ENCODE peak calls at places on chromosomes 12 and 14, in nine cellular contexts. A is epithelial cell of esophagus, B is DND-41, F is heart left ventricle, Y is left lung, C is H1, E is GM12864, R is kidney epithelial cell, J is A549. W is an unnamed sample.

GRCh38 chr12:3242199-3242863 is 165.2 kb downstream of the TSPAN9 start:
- DNase-seq in A (peak; percentile 7), B (no peak), F (peak; percentile 85), Y (no peak), C (no peak), E (no peak), R (no peak), J (peak; percentile 7), W (no peak)

GRCh38 chr12:114361545-114361944 is 44.4 kb downstream of the TBX5 start:
- DNase-seq in A (no peak), B (no peak), F (no peak), Y (no peak), C (no peak), E (no peak), R (no peak), J (no peak), W (no peak)

GRCh38 chr14:59358774-59359173 is 106.4 kb downstream of the GPR135 start:
- DNase-seq in A (peak; percentile 47), B (no peak), F (no peak), Y (no peak), C (no peak), E (no peak), R (no peak), J (no peak), W (no peak)

GRCh38 chr12:12025799-12026386 is 44.8 kb upstream of the BCL2L14 start:
- DNase-seq in A (no peak), B (no peak), F (no peak), Y (no peak), C (peak; percentile 6), E (no peak), R (no peak), J (no peak), W (no peak)

GRCh38 chr12:112806721-112807120 is 15.2 kb downstream of the RPH3A start:
- DNase-seq in A (no peak), B (no peak), F (no peak), Y (no peak), C (no peak), E (no peak), R (no peak), J (no peak), W (no peak)

GRCh38 chr12:49462103-49462739 is 76.6 kb upstream of the KCNH3 start:
- DNase-seq in A (no peak), B (no peak), F (no peak), Y (no peak), C (no peak), E (no peak), R (no peak), J (no peak), W (no peak)

GRCh38 chr14:20512139-20512905 is 7.0 kb downstream of the RNASE10 start:
- DNase-seq in A (peak; percentile 37), B (no peak), F (no peak), Y (no peak), C (no peak), E (no peak), R (no peak), J (no peak), W (no peak)

GRCh38 chr12:49294086-49294803 is 702 bp upstream of the PRPH start:
- DNase-seq in A (no peak), B (no peak), F (no peak), Y (no peak), C (no peak), E (no peak), R (no peak), J (no peak), W (no peak)

GRCh38 chr14:57725399-57726077 is 140.4 kb downstream of the SLC35F4 start:
- DNase-seq in A (peak; percentile 90), B (no peak), F (no peak), Y (no peak), C (no peak), E (no peak), R (peak; percentile 65), J (peak; percentile 56), W (no peak)

GRCh38 chr12:62250671-62251608 is 9.3 kb upstream of the USP15 start:
- DNase-seq in A (peak; percentile 74), B (no peak), F (no peak), Y (no peak), C (no peak), E (no peak), R (no peak), J (no peak), W (peak; percentile 72)

GRCh38 chr14:37678916-37679315 is 83.5 kb downstream of the TTC6 start:
- DNase-seq in A (peak; percentile 35), B (no peak), F (no peak), Y (no peak), C (no peak), E (no peak), R (no peak), J (no peak), W (no peak)

GRCh38 chr14:78327426-78328210 is 157.4 kb downstream of the NRXN3 start:
- DNase-seq in A (no peak), B (no peak), F (no peak), Y (no peak), C (no peak), E (no peak), R (no peak), J (no peak), W (no peak)

GRCh38 chr12:7959278-7960063 is 23.5 kb upstream of the SLC2A3 start:
- DNase-seq in A (peak; percentile 84), B (peak; percentile 84), F (no peak), Y (no peak), C (no peak), E (peak; percentile 64), R (no peak), J (no peak), W (peak; percentile 83)

GRCh38 chr12:2783936-2784600 is 10.7 kb upstream of the FKBP4 start:
- DNase-seq in A (peak; percentile 47), B (peak; percentile 30), F (peak; percentile 81), Y (peak; percentile 86), C (peak; percentile 88), E (no peak), R (no peak), J (peak; percentile 62), W (peak; percentile 38)

GRCh38 chr12:70459786-70460185 is 93.7 kb downstream of the KCNMB4 start:
- DNase-seq in A (no peak), B (no peak), F (no peak), Y (no peak), C (no peak), E (peak; percentile 50), R (no peak), J (no peak), W (peak; percentile 21)

GRCh38 chr12:49972122-49972521 is 625 bp upstream of the AQP6 start:
- DNase-seq in A (no peak), B (no peak), F (no peak), Y (no peak), C (no peak), E (no peak), R (no peak), J (no peak), W (no peak)

GRCh38 chr12:98595152-98595988 is 1.9 kb downstream of the SLC25A3 start:
- DNase-seq in A (peak; percentile 63), B (peak; percentile 40), F (no peak), Y (no peak), C (peak; percentile 14), E (no peak), R (peak; percentile 38), J (no peak), W (no peak)

GRCh38 chr12:65911321-65911720 is 87.0 kb downstream of the HMGA2 start:
- DNase-seq in A (peak; percentile 74), B (no peak), F (no peak), Y (no peak), C (no peak), E (no peak), R (no peak), J (no peak), W (no peak)

GRCh38 chr14:72451081-72451972 is 442.6 kb downstream of the DPF3 start:
- DNase-seq in A (peak; percentile 23), B (peak; percentile 75), F (no peak), Y (no peak), C (no peak), E (peak; percentile 55), R (peak; percentile 42), J (no peak), W (peak; percentile 87)

DNA sequence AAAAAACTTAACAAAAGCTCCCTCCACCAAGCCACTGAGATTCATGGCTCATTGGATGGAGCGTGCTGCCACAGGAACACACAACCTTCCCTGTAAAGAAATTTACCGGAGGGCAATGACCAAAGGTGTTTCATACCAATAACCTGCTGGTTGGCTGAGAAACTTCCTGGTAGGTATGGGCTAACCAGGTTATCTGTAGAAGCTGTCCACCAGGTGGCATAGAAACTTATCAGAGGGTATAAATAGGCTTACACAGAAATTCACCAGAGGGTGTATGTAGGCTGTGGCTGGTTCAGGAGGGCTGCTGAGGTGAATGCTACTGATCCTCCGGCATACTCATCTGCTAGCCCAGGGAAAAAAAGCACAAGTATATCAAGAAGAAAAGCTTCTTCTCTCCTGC is 27.1 kb upstream of the MTERF2 start:
- DNase-seq in A (peak; percentile 96), B (no peak), F (no peak), Y (no peak), C (no peak), E (no peak), R (no peak), J (peak; percentile 61), W (peak; percentile 35)
- TF ChIP-seq CTCF in A (peak; percentile 55), B (no peak), F (no peak), Y (peak; percentile 11), C (peak; percentile 56), E (peak; percentile 10), R (peak; percentile 21), J (peak; percentile 18), W (no peak)

DNA sequence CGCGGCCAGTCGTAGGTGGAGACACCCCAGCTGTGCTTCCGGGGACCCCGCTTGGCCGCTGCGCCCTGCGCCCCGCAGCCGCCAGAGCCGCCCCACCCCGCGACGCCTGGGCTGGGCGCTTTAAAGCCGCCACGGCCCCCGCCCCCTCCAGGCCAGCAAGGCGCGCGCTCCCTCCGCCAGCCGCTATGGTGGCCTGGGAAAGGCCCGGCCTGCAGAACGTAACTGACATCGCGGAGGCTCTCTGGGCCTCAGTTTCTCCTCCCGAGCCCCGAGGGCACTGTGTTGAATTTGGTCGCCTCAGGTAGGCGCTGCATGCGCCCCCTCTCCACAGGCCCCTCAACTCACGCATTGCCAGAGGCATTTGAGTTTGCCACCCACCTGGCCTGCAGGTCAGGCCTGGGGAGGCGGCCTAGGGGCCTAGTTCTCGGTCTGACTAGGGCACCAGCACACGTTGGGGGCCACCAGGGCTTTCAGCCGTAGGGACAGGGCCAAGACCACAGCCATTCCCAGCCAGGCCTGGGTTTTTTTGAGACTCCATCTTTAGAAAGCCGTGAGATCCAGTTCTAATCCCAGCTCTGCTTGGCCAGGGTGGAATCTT is at the start of gene NGB:
- DNase-seq in A (no peak), B (no peak), F (no peak), Y (no peak), C (peak; percentile 62), E (no peak), R (no peak), J (no peak), W (no peak)
- H3K4me3 ChIP-seq in A (no peak within 1 kb of the TSS), B (no peak within 1 kb of the TSS), F (no peak within 1 kb of the TSS), Y (no peak within 1 kb of the TSS), C (peak within 1 kb of the TSS; percentile 42), E (no peak within 1 kb of the TSS), R (peak within 1 kb of the TSS; percentile 5), J (peak within 1 kb of the TSS; percentile 24), W (no peak within 1 kb of the TSS)

GRCh38 chr12:24595652-24596235 is 353.2 kb downstream of the BCAT1 start:
- DNase-seq in A (no peak), B (peak; percentile 24), F (no peak), Y (no peak), C (no peak), E (no peak), R (no peak), J (peak; percentile 9), W (no peak)
- TF ChIP-seq CTCF in A (peak; percentile 53), B (peak; percentile 55), F (no peak), Y (no peak), C (peak; percentile 54), E (peak; percentile 47), R (peak; percentile 29), J (no peak), W (peak; percentile 10)

GRCh38 chr12:57112492-57113294 is 1.5 kb upstream of the STAT6 start:
- DNase-seq in A (no peak), B (no peak), F (no peak), Y (no peak), C (no peak), E (no peak), R (no peak), J (no peak), W (no peak)
- H3K4me3 ChIP-seq in A (no peak overlapping the region), B (no peak overlapping the region), F (peak overlapping the region; percentile 78), Y (peak overlapping the region; percentile 96), C (no peak overlapping the region), E (peak overlapping the region; percentile 98), R (no peak overlapping the region), J (peak overlapping the region; percentile 59), W (peak overlapping the region; percentile 98)

W was measured in GM12865.